ENCODE peak calls at places on chromosomes 6 and 20, in four cellular contexts. G, H, V and Y are unnamed samples.

GRCh38 chr6:111462770-111463391 is 20.1 kb downstream of the REV3L start:
- DNase-seq in G (no peak), H (peak), V (no peak), Y (no peak)

GRCh38 chr20:8144282-8145245 is 12.5 kb downstream of the PLCB1 start:
- DNase-seq in G (no peak), H (peak), V (no peak), Y (no peak)

GRCh38 chr20:38599410-38599882 is 2.2 kb upstream of the ARHGAP40 start:
- DNase-seq in G (no peak), H (peak), V (no peak), Y (no peak)

GRCh38 chr6:147689398-147689797 is 180.9 kb downstream of the SAMD5 start:
- DNase-seq in G (no peak), H (no peak), V (no peak), Y (no peak)

GRCh38 chr6:73309534-73309783 is 44.6 kb downstream of the DPPA5 start:
- DNase-seq in G (peak), H (no peak), V (no peak), Y (no peak)

GRCh38 chr6:86937219-86938079 is at the start of gene HTR1E:
- DNase-seq in G (peak), H (peak), V (no peak), Y (peak)

GRCh38 chr6:124010574-124010973 is 206.9 kb downstream of the NKAIN2 start:
- DNase-seq in G (no peak), H (no peak), V (no peak), Y (no peak)

GRCh38 chr20:47352332-47353223 is 3.9 kb downstream of the ZMYND8 start:
- DNase-seq in G (no peak), H (no peak), V (no peak), Y (no peak)

GRCh38 chr20:32609371-32609773 is 24.2 kb upstream of the NOL4L start:
- DNase-seq in G (no peak), H (no peak), V (no peak), Y (no peak)

GRCh38 chr20:11564491-11564890 is 353.2 kb upstream of the BTBD3 start:
- DNase-seq in G (no peak), H (no peak), V (no peak), Y (no peak)

GRCh38 chr20:59802018-59802417 is 131.4 kb downstream of the SYCP2 start:
- DNase-seq in G (no peak), H (no peak), V (no peak), Y (no peak)

GRCh38 chr20:50679753-50680105 is 11.6 kb downstream of the RIPOR3 start:
- DNase-seq in G (no peak), H (no peak), V (no peak), Y (no peak)

GRCh38 chr20:50681359-50682064 is 9.8 kb downstream of the RIPOR3 start:
- DNase-seq in G (no peak), H (no peak), V (no peak), Y (no peak)

GRCh38 chr20:50678213-50678898 is 13.0 kb downstream of the RIPOR3 start:
- DNase-seq in G (no peak), H (peak), V (no peak), Y (no peak)

GRCh38 chr20:50682065-50682464 is 9.3 kb downstream of the RIPOR3 start:
- DNase-seq in G (no peak), H (no peak), V (no peak), Y (no peak)

DNA sequence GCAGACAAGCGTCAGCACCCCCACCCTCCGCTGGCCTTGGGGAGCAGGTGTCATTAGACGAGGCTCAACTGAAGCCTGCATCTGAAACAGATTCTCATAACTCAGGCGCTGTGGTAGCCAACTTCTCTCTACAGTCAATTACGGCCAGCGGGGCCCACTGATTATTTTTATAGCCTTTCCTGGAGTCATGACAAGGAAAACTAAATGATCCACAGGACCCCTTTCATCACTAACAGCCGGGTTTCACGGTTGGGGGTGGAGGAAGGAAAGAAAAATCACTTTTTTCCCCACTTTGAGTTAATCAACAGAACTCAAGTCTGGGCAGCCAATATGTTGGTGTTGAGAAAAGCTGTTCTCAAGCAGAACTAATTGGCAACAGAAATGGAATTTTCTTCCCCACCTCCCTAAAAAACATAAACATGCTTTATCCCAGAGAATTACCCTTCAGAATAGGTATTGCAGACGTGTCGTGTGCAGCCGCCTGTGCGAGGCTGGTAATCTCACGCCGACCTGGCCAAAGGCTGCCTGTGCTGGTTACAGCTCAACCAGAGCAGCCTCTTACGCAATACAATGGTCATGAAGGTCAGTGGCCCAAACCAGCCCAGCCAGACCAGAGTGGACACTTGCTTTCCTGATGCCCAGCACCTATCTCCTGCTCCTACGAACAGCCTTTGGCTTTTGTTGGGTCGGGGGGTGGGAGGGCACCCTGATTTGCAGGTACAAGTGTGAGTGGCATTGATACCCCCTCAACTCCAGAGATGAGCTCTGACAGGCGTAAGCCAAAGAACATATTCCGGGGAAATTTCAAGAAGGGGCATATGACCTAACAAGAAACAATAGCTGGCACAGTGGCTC is 11.0 kb downstream of the RIPOR3 start:
- DNase-seq in G (no peak), H (peak), V (no peak), Y (no peak)
- H3K9ac ChIP-seq in G (no peak), H (peak), V (no peak), Y (no peak)

GRCh38 chr6:100730581-100730980 is 150.5 kb downstream of the ASCC3 start:
- DNase-seq in G (no peak), H (no peak), V (no peak), Y (no peak)
- TF ChIP-seq SUZ12 in G (no peak), H (no peak), V (no peak), Y (no peak)

GRCh38 chr6:155264704-155265320 is 999 bp downstream of the CLDN20 start:
- DNase-seq in G (no peak), H (no peak), V (no peak), Y (no peak)
- TF ChIP-seq YY1 in G (no peak), H (no peak), V (no peak), Y (no peak)

GRCh38 chr20:35607003-35607735 is 8.5 kb upstream of the SPAG4 start:
- DNase-seq in G (no peak), H (no peak), V (no peak), Y (no peak)
- H3K9ac ChIP-seq in G (no peak), H (no peak), V (no peak), Y (no peak)